ENCODE peak calls at places on chromosomes 11 and 22, in ten cellular contexts. M is type B pancreatic cell, V is ovary, U is breast epithelium, J is epithelial cell of esophagus, O is neural crest cell, Q is SK-N-SH, W is astrocyte of the spinal cord, N is HFFc6, Z is spleen. C is an unnamed sample.

GRCh38 chr11:113082501-113082900 is 121.3 kb downstream of the NCAM1 start:
- DNase-seq in M (no peak), V (no peak), U (no peak), J (peak), O (no peak), Q (no peak), W (no peak), N (no peak), Z (no peak), C (no peak)

GRCh38 chr11:119844808-119845207 is 115.8 kb upstream of the NECTIN1 start:
- DNase-seq in M (no peak), V (no peak), U (no peak), J (no peak), O (no peak), Q (peak), W (no peak), N (no peak), Z (no peak), C (no peak)

GRCh38 chr11:75365711-75366181 is 14.3 kb upstream of the ARRB1 start:
- DNase-seq in M (no peak), V (no peak), U (no peak), J (no peak), O (no peak), Q (no peak), W (peak), N (peak), Z (no peak), C (no peak)

GRCh38 chr11:47986219-47986618 is 5.9 kb downstream of the PTPRJ start:
- DNase-seq in M (no peak), V (no peak), U (no peak), J (no peak), O (no peak), Q (no peak), W (no peak), N (no peak), Z (no peak), C (no peak)

GRCh38 chr11:108500721-108501120 is 2.5 kb upstream of the POGLUT3 start:
- DNase-seq in M (no peak), V (no peak), U (no peak), J (no peak), O (no peak), Q (no peak), W (no peak), N (no peak), Z (no peak), C (no peak)

GRCh38 chr11:73326929-73327811 is 19.1 kb downstream of the ARHGEF17 start:
- DNase-seq in M (no peak), V (no peak), U (no peak), J (peak), O (no peak), Q (no peak), W (peak), N (no peak), Z (no peak), C (peak)

GRCh38 chr11:116166788-116167465 is 605.9 kb downstream of the BUD13 start:
- DNase-seq in M (peak), V (no peak), U (no peak), J (no peak), O (no peak), Q (no peak), W (no peak), N (no peak), Z (no peak), C (no peak)

GRCh38 chr22:43275545-43275981 is 67.6 kb downstream of the SCUBE1 start:
- DNase-seq in M (no peak), V (no peak), U (no peak), J (peak), O (no peak), Q (no peak), W (no peak), N (peak), Z (no peak), C (no peak)

GRCh38 chr11:61120099-61120864 is 18.0 kb downstream of the CD5 start:
- DNase-seq in M (no peak), V (no peak), U (no peak), J (no peak), O (no peak), Q (no peak), W (no peak), N (no peak), Z (no peak), C (no peak)

GRCh38 chr11:27460158-27460565 is 12.4 kb downstream of the LGR4 start:
- DNase-seq in M (no peak), V (no peak), U (no peak), J (no peak), O (no peak), Q (no peak), W (no peak), N (no peak), Z (no peak), C (no peak)

GRCh38 chr11:31102875-31103274 is 266.7 kb downstream of the DCDC1 start:
- DNase-seq in M (no peak), V (no peak), U (no peak), J (no peak), O (no peak), Q (no peak), W (no peak), N (no peak), Z (no peak), C (no peak)

GRCh38 chr11:107354780-107355179 is 102.8 kb downstream of the CWF19L2 start:
- DNase-seq in M (no peak), V (no peak), U (no peak), J (no peak), O (no peak), Q (no peak), W (no peak), N (no peak), Z (no peak), C (no peak)

GRCh38 chr11:31788066-31788465 is 23.1 kb downstream of the PAX6 start:
- DNase-seq in M (no peak), V (no peak), U (no peak), J (no peak), O (no peak), Q (no peak), W (no peak), N (no peak), Z (no peak), C (no peak)

GRCh38 chr11:58075781-58076180 is 45.0 kb downstream of the OR6Q1 start:
- DNase-seq in M (no peak), V (no peak), U (no peak), J (peak), O (no peak), Q (no peak), W (no peak), N (peak), Z (no peak), C (no peak)

GRCh38 chr11:106986261-106986660 is 32.0 kb downstream of the GUCY1A2 start:
- DNase-seq in M (no peak), V (no peak), U (no peak), J (peak), O (no peak), Q (no peak), W (peak), N (peak), Z (no peak), C (no peak)

GRCh38 chr11:11279956-11280689 is 72.9 kb downstream of the CSNK2A3 start:
- DNase-seq in M (peak), V (no peak), U (no peak), J (peak), O (no peak), Q (no peak), W (peak), N (no peak), Z (peak), C (no peak)

GRCh38 chr22:23146842-23147205 is 1.5 kb downstream of the RAB36 start:
- DNase-seq in M (no peak), V (no peak), U (no peak), J (no peak), O (no peak), Q (no peak), W (no peak), N (peak), Z (no peak), C (no peak)

GRCh38 chr11:76159983-76160661 is 46.2 kb downstream of the WNT11 start:
- DNase-seq in M (no peak), V (no peak), U (no peak), J (no peak), O (no peak), Q (peak), W (no peak), N (no peak), Z (peak), C (peak)

GRCh38 chr11:2399488-2400068 is 972 bp upstream of the TSSC4 start:
- DNase-seq in M (no peak), V (no peak), U (no peak), J (peak), O (no peak), Q (no peak), W (peak), N (no peak), Z (no peak), C (no peak)

GRCh38 chr22:39316440-39317083 is 2.9 kb downstream of the RPL3 start:
- DNase-seq in M (no peak), V (peak), U (peak), J (peak), O (peak), Q (peak), W (peak), N (peak), Z (peak), C (no peak)

GRCh38 chr22:37284807-37285355 is 2.6 kb downstream of the CYTH4 start:
- DNase-seq in M (no peak), V (no peak), U (no peak), J (no peak), O (no peak), Q (no peak), W (no peak), N (no peak), Z (peak), C (peak)

GRCh38 chr11:117557321-117557720 is 229.7 kb downstream of the CEP164 start:
- DNase-seq in M (no peak), V (no peak), U (no peak), J (no peak), O (peak), Q (no peak), W (no peak), N (no peak), Z (peak), C (no peak)

GRCh38 chr11:27397619-27398412 is 34.8 kb upstream of the CCDC34 start:
- DNase-seq in M (no peak), V (no peak), U (no peak), J (peak), O (no peak), Q (peak), W (no peak), N (no peak), Z (no peak), C (no peak)

GRCh38 chr11:130571519-130571918 is 123.1 kb downstream of the ADAMTS15 start:
- DNase-seq in M (no peak), V (no peak), U (no peak), J (no peak), O (no peak), Q (no peak), W (no peak), N (no peak), Z (no peak), C (no peak)

GRCh38 chr22:33476716-33477115 is 418.5 kb upstream of the SYN3 start:
- DNase-seq in M (no peak), V (no peak), U (no peak), J (no peak), O (no peak), Q (no peak), W (no peak), N (no peak), Z (no peak), C (no peak)

GRCh38 chr11:19673924-19674390 is 38.7 kb upstream of the NAV2 start:
- DNase-seq in M (no peak), V (peak), U (no peak), J (no peak), O (no peak), Q (no peak), W (peak), N (no peak), Z (no peak), C (no peak)

GRCh38 chr22:35622132-35622913 is 5.2 kb upstream of the MB start:
- DNase-seq in M (no peak), V (no peak), U (peak), J (no peak), O (no peak), Q (peak), W (no peak), N (no peak), Z (no peak), C (no peak)

GRCh38 chr11:125513705-125514265 is 17.7 kb upstream of the FEZ1 start:
- DNase-seq in M (no peak), V (no peak), U (no peak), J (no peak), O (no peak), Q (no peak), W (no peak), N (no peak), Z (no peak), C (no peak)

GRCh38 chr11:115933564-115933963 is 429.3 kb upstream of the CADM1 start:
- DNase-seq in M (no peak), V (no peak), U (no peak), J (no peak), O (no peak), Q (no peak), W (no peak), N (no peak), Z (no peak), C (no peak)

GRCh38 chr11:74685905-74686304 is 45.3 kb downstream of the CHRDL2 start:
- DNase-seq in M (no peak), V (no peak), U (no peak), J (no peak), O (no peak), Q (no peak), W (no peak), N (no peak), Z (peak), C (no peak)

GRCh38 chr22:39958916-39959639 is 1.1 kb upstream of the TMA7B start:
- DNase-seq in M (no peak), V (no peak), U (no peak), J (no peak), O (no peak), Q (no peak), W (no peak), N (no peak), Z (no peak), C (no peak)

GRCh38 chr22:35568751-35569725 is 28.4 kb downstream of the RASD2 start:
- DNase-seq in M (no peak), V (no peak), U (no peak), J (peak), O (no peak), Q (no peak), W (peak), N (peak), Z (no peak), C (no peak)

GRCh38 chr22:37156686-37157435 is 7.1 kb upstream of the IL2RB start:
- DNase-seq in M (no peak), V (no peak), U (no peak), J (no peak), O (no peak), Q (no peak), W (no peak), N (no peak), Z (peak), C (no peak)

GRCh38 chr11:31790649-31791048 is 20.5 kb downstream of the PAX6 start:
- DNase-seq in M (no peak), V (no peak), U (no peak), J (no peak), O (no peak), Q (no peak), W (no peak), N (no peak), Z (no peak), C (no peak)

GRCh38 chr11:78192223-78192719 is 3.6 kb downstream of the USP35 start:
- DNase-seq in M (no peak), V (no peak), U (peak), J (no peak), O (no peak), Q (no peak), W (no peak), N (no peak), Z (peak), C (peak)

GRCh38 chr11:78399136-78399535 is 18.5 kb downstream of the GAB2 start:
- DNase-seq in M (no peak), V (no peak), U (no peak), J (no peak), O (no peak), Q (no peak), W (no peak), N (no peak), Z (no peak), C (no peak)

GRCh38 chr11:94721565-94722292 is 46.4 kb upstream of the AMOTL1 start:
- DNase-seq in M (no peak), V (no peak), U (no peak), J (peak), O (no peak), Q (no peak), W (no peak), N (no peak), Z (no peak), C (no peak)

DNA sequence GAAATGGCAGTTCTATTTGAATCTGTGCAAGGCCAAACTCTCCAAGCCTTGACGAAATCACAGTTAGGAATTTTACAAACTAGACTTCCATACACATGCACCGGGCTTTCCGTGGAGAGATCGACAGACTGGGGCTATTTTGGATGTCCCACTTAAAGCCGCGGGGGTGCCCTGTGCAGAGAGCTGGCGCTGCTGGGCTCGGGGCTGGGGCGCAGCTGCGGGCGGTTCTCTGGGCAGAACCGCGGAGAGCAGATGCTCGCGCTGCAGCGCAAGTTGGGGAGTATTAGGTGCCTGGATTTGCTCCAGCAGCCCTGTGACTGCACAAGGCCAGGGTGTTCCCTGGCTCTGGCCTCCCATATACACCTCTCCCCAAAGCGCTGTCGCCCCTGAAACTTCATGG is 67.2 kb downstream of the SPATA19 start:
- DNase-seq in M (no peak), V (no peak), U (no peak), J (no peak), O (no peak), Q (no peak), W (no peak), N (no peak), Z (no peak), C (no peak)
- TF ChIP-seq CTCF in M (no peak), V (no peak), U (no peak), J (no peak), O (no peak), Q (no peak), W (no peak), N (no peak), Z (no peak), C (no peak)

DNA sequence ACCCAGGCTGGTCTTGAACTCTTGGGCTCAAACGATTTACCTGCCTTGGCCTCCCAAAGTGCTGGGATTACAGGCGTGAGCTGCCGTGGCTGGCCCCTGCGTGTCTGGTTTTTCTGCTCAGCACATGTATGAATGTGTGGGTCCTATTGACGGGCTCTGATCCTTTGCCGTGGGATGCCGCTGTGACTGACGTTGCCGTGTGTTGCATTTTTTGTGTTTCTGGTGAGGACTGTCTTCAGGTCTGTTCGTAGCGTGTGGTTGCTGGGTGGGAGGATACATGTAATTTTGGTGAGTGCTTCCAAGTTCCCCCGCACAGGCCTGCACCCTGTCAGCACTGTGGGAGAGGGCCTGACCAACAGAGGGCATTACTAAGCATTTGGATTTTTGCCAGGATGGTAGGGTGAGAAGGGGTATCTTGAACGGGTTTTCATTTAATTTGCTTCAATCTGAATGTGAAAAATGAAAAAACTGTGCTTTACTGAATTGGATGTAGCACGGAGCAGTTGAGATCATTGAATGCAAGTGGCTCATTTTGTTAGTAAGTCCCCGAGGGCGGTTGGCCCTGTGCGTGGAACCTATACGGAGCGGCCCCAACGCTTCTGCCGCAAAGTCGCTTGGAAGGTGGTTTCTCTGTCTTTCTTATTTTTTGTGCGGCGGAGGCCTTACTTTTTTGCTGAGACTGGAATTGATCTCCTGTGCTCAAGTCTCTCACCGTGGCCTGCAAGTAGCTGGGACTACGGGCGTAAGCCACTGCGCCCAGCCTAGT is 8.2 kb downstream of the ZBED4 start:
- DNase-seq in M (no peak), V (no peak), U (no peak), J (no peak), O (no peak), Q (peak), W (no peak), N (no peak), Z (peak), C (no peak)
- TF ChIP-seq CTCF in M (no peak), V (no peak), U (no peak), J (no peak), O (no peak), Q (peak), W (peak), N (no peak), Z (no peak), C (no peak)

GRCh38 chr11:12540913-12541587 is 133.2 kb upstream of the TEAD1 start:
- DNase-seq in M (peak), V (peak), U (no peak), J (peak), O (no peak), Q (no peak), W (peak), N (peak), Z (no peak), C (no peak)
- TF ChIP-seq CTCF in M (no peak), V (no peak), U (peak), J (no peak), O (no peak), Q (peak), W (peak), N (peak), Z (no peak), C (no peak)

DNA sequence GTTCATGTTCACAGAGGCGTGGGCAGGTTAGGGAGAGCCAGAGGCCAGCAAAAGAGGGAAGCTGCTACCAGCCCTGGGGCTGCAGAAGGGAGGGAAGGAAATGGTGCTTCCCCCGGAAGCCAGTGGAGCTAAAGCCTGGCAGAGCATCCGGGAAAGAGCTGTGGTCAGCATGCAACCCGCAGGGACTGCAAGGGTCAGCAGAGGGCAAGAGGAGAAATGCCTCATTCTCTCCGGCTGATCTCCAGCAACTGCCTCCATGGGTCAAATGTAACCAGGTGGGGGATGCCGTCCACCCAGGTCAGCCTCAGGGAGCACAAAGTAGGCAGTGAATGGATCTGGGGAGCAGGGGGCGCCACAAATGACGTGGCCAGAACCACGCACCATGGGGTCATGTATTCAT is 36.9 kb upstream of the PRR5 start:
- DNase-seq in M (no peak), V (no peak), U (no peak), J (no peak), O (no peak), Q (peak), W (no peak), N (no peak), Z (no peak), C (no peak)
- TF ChIP-seq CTCF in M (no peak), V (no peak), U (no peak), J (no peak), O (no peak), Q (no peak), W (no peak), N (peak), Z (no peak), C (no peak)

C was measured in GM13977.